ENCODE peak calls at places on chromosomes 1 and 21, in four cellular contexts. Q, N, R and B are unnamed samples.

GRCh38 chr1:228838717-228839500 is 103.6 kb downstream of the RHOU start:
- DNase-seq in N (no peak), R (no peak), Q (no peak), B (peak; percentile 45)

GRCh38 chr1:150895618-150896017 is 8.7 kb downstream of the CTXND2 start:
- DNase-seq in Q (peak; percentile 85), N (no peak), R (peak; percentile 58), B (peak; percentile 81)

GRCh38 chr1:34199927-34200326 is 23.2 kb downstream of the C1orf94 start:
- DNase-seq in Q (peak; percentile 91), N (no peak), R (peak; percentile 27), B (peak; percentile 16)

GRCh38 chr1:59379028-59379728 is 82.3 kb downstream of the FGGY start:
- DNase-seq in R (no peak), N (no peak), Q (no peak), B (peak; percentile 26)

GRCh38 chr1:68116643-68117235 is 66.3 kb upstream of the DIRAS3 start:
- DNase-seq in N (peak; percentile 15), R (peak; percentile 32), Q (peak; percentile 59), B (peak; percentile 61)

GRCh38 chr21:41933259-41934079 is 20.3 kb downstream of the C2CD2 start:
- DNase-seq in R (no peak), N (no peak), Q (peak; percentile 80), B (peak; percentile 52)

GRCh38 chr1:184270556-184270955 is 116.3 kb upstream of the C1orf21 start:
- DNase-seq in R (no peak), Q (peak; percentile 5), N (no peak), B (peak; percentile 29)

GRCh38 chr1:67791261-67791660 is 42.0 kb downstream of the GNG12 start:
- DNase-seq in R (no peak), Q (peak; percentile 75), N (no peak), B (peak; percentile 46)

GRCh38 chr1:180911640-180912161 is 996 bp upstream of the KIAA1614 start:
- DNase-seq in R (no peak), N (no peak), Q (peak; percentile 63), B (peak; percentile 55)

GRCh38 chr21:42619841-42620240 is 33.6 kb upstream of the PDE9A start:
- DNase-seq in Q (no peak), R (no peak), N (no peak), B (no peak)

GRCh38 chr1:6967431-6968079 is 182.3 kb downstream of the CAMTA1 start:
- DNase-seq in Q (peak; percentile 47), N (no peak), R (no peak), B (peak; percentile 62)

GRCh38 chr1:194331758-194332157 is 1145.3 kb upstream of the B3GALT2 start:
- DNase-seq in Q (no peak), R (no peak), N (no peak), B (peak; percentile 40)

GRCh38 chr1:228321478-228321877 is 85.2 kb downstream of the TRIM11 start:
- DNase-seq in R (no peak), N (no peak), Q (no peak), B (no peak)

GRCh38 chr1:185654199-185654951 is 79.8 kb upstream of the HMCN1 start:
- DNase-seq in Q (no peak), N (no peak), R (no peak), B (no peak)

GRCh38 chr1:16112558-16113555 is 39.4 kb upstream of the FAM131C start:
- DNase-seq in N (no peak), Q (no peak), R (no peak), B (no peak)

GRCh38 chr1:59541891-59542290 is 245.0 kb downstream of the FGGY start:
- DNase-seq in N (no peak), Q (no peak), R (no peak), B (no peak)

GRCh38 chr1:21647431-21648373 is 21.5 kb downstream of the RAP1GAP start:
- DNase-seq in Q (peak; percentile 78), R (peak; percentile 67), N (no peak), B (peak; percentile 78)

GRCh38 chr1:15095492-15095867 is 58.1 kb upstream of the TMEM51 start:
- DNase-seq in R (no peak), Q (no peak), N (no peak), B (no peak)

GRCh38 chr21:41821756-41822431 is 55.0 kb upstream of the RIPK4 start:
- DNase-seq in Q (no peak), R (no peak), N (no peak), B (no peak)

GRCh38 chr1:205449750-205450443 is 5.9 kb downstream of the BLACAT1 start:
- DNase-seq in N (no peak), R (peak; percentile 95), Q (peak; percentile 66), B (peak; percentile 76)

GRCh38 chr1:113451710-113452109 is 61.4 kb downstream of the MAGI3 start:
- DNase-seq in R (no peak), N (no peak), Q (no peak), B (no peak)

GRCh38 chr1:88998716-88999115 is 6.3 kb upstream of the KYAT3 start:
- DNase-seq in R (peak; percentile 49), N (no peak), Q (peak; percentile 70), B (peak; percentile 77)

GRCh38 chr1:115218696-115219095 is 119.4 kb downstream of the NGF start:
- DNase-seq in Q (peak; percentile 36), R (no peak), N (no peak), B (no peak)

GRCh38 chr1:55476445-55477015 is 261.4 kb upstream of the USP24 start:
- DNase-seq in N (no peak), Q (no peak), R (no peak), B (no peak)